ENCODE peak calls at places on chromosomes 1 and 21, in eight cellular contexts. One of them, this sample, is unnamed.

GRCh38 chr1:175555266-175555665 is 188.1 kb downstream of the TNR start:
- DNase-seq in stimulated activated naive CD8-positive, alpha-beta T cell treated with anti-CD3 and anti-CD28 coated beads, Interleukin-15, amount 100 ng/mL, for 72 hours: no peak
- DNase-seq in foreskin fibroblast: peak
- DNase-seq in adrenal gland: no peak
- DNase-seq in stimulated activated CD4-positive, alpha-beta T cell treated with anti-CD3 and anti-CD28 coated beads, Interleukin-2, amount 100 ng/mL, for 48 hours: no peak
- DNase-seq in ecto neural progenitor cell: no peak
- DNase-seq in neural progenitor cell: no peak
- DNase-seq in activated T-cell treated with anti-CD3 and anti-CD28 coated beads, Interleukin-2, amount 50 U/mL, for 48 hours: peak
- DNase-seq in this sample: no peak

GRCh38 chr1:119348941-119349340 is 19.6 kb upstream of the HAO2 start:
- DNase-seq in ecto neural progenitor cell: no peak
- DNase-seq in foreskin fibroblast: no peak
- DNase-seq in activated T-cell treated with anti-CD3 and anti-CD28 coated beads, Interleukin-2, amount 50 U/mL, for 48 hours: no peak
- DNase-seq in adrenal gland: no peak
- DNase-seq in stimulated activated naive CD8-positive, alpha-beta T cell treated with anti-CD3 and anti-CD28 coated beads, Interleukin-15, amount 100 ng/mL, for 72 hours: no peak
- DNase-seq in stimulated activated CD4-positive, alpha-beta T cell treated with anti-CD3 and anti-CD28 coated beads, Interleukin-2, amount 100 ng/mL, for 48 hours: no peak
- DNase-seq in neural progenitor cell: no peak
- DNase-seq in this sample: no peak

GRCh38 chr1:233597489-233597901 is 16.4 kb upstream of the KCNK1 start:
- DNase-seq in ecto neural progenitor cell: no peak
- DNase-seq in stimulated activated CD4-positive, alpha-beta T cell treated with anti-CD3 and anti-CD28 coated beads, Interleukin-2, amount 100 ng/mL, for 48 hours: no peak
- DNase-seq in activated T-cell treated with anti-CD3 and anti-CD28 coated beads, Interleukin-2, amount 50 U/mL, for 48 hours: no peak
- DNase-seq in adrenal gland: no peak
- DNase-seq in foreskin fibroblast: peak
- DNase-seq in stimulated activated naive CD8-positive, alpha-beta T cell treated with anti-CD3 and anti-CD28 coated beads, Interleukin-15, amount 100 ng/mL, for 72 hours: no peak
- DNase-seq in neural progenitor cell: no peak
- DNase-seq in this sample: no peak

GRCh38 chr1:167262820-167263219 is 42.1 kb downstream of the POU2F1 start:
- DNase-seq in activated T-cell treated with anti-CD3 and anti-CD28 coated beads, Interleukin-2, amount 50 U/mL, for 48 hours: no peak
- DNase-seq in neural progenitor cell: no peak
- DNase-seq in stimulated activated CD4-positive, alpha-beta T cell treated with anti-CD3 and anti-CD28 coated beads, Interleukin-2, amount 100 ng/mL, for 48 hours: no peak
- DNase-seq in foreskin fibroblast: no peak
- DNase-seq in stimulated activated naive CD8-positive, alpha-beta T cell treated with anti-CD3 and anti-CD28 coated beads, Interleukin-15, amount 100 ng/mL, for 72 hours: no peak
- DNase-seq in adrenal gland: no peak
- DNase-seq in ecto neural progenitor cell: no peak
- DNase-seq in this sample: no peak

GRCh38 chr1:16716691-16717173 is 23.6 kb upstream of the RNU1-4 start:
- DNase-seq in stimulated activated naive CD8-positive, alpha-beta T cell treated with anti-CD3 and anti-CD28 coated beads, Interleukin-15, amount 100 ng/mL, for 72 hours: no peak
- DNase-seq in stimulated activated CD4-positive, alpha-beta T cell treated with anti-CD3 and anti-CD28 coated beads, Interleukin-2, amount 100 ng/mL, for 48 hours: no peak
- DNase-seq in neural progenitor cell: no peak
- DNase-seq in activated T-cell treated with anti-CD3 and anti-CD28 coated beads, Interleukin-2, amount 50 U/mL, for 48 hours: peak
- DNase-seq in foreskin fibroblast: no peak
- DNase-seq in adrenal gland: no peak
- DNase-seq in ecto neural progenitor cell: peak
- DNase-seq in this sample: no peak

GRCh38 chr1:172751668-172752067 is 92.8 kb downstream of the FASLG start:
- DNase-seq in adrenal gland: no peak
- DNase-seq in foreskin fibroblast: no peak
- DNase-seq in ecto neural progenitor cell: no peak
- DNase-seq in neural progenitor cell: no peak
- DNase-seq in activated T-cell treated with anti-CD3 and anti-CD28 coated beads, Interleukin-2, amount 50 U/mL, for 48 hours: no peak
- DNase-seq in stimulated activated naive CD8-positive, alpha-beta T cell treated with anti-CD3 and anti-CD28 coated beads, Interleukin-15, amount 100 ng/mL, for 72 hours: no peak
- DNase-seq in stimulated activated CD4-positive, alpha-beta T cell treated with anti-CD3 and anti-CD28 coated beads, Interleukin-2, amount 100 ng/mL, for 48 hours: no peak
- DNase-seq in this sample: no peak

GRCh38 chr1:44326066-44326701 is 28.9 kb downstream of the ERI3 start:
- DNase-seq in activated T-cell treated with anti-CD3 and anti-CD28 coated beads, Interleukin-2, amount 50 U/mL, for 48 hours: no peak
- DNase-seq in ecto neural progenitor cell: no peak
- DNase-seq in neural progenitor cell: no peak
- DNase-seq in stimulated activated naive CD8-positive, alpha-beta T cell treated with anti-CD3 and anti-CD28 coated beads, Interleukin-15, amount 100 ng/mL, for 72 hours: no peak
- DNase-seq in adrenal gland: no peak
- DNase-seq in foreskin fibroblast: no peak
- DNase-seq in stimulated activated CD4-positive, alpha-beta T cell treated with anti-CD3 and anti-CD28 coated beads, Interleukin-2, amount 100 ng/mL, for 48 hours: no peak
- DNase-seq in this sample: no peak

GRCh38 chr1:211257831-211258225 is 1.3 kb upstream of the RCOR3 start:
- DNase-seq in adrenal gland: no peak
- DNase-seq in activated T-cell treated with anti-CD3 and anti-CD28 coated beads, Interleukin-2, amount 50 U/mL, for 48 hours: no peak
- DNase-seq in stimulated activated naive CD8-positive, alpha-beta T cell treated with anti-CD3 and anti-CD28 coated beads, Interleukin-15, amount 100 ng/mL, for 72 hours: no peak
- DNase-seq in foreskin fibroblast: peak
- DNase-seq in ecto neural progenitor cell: no peak
- DNase-seq in neural progenitor cell: no peak
- DNase-seq in stimulated activated CD4-positive, alpha-beta T cell treated with anti-CD3 and anti-CD28 coated beads, Interleukin-2, amount 100 ng/mL, for 48 hours: no peak
- DNase-seq in this sample: no peak

GRCh38 chr1:86380257-86380861 is 15.8 kb downstream of the ODF2L start:
- DNase-seq in stimulated activated CD4-positive, alpha-beta T cell treated with anti-CD3 and anti-CD28 coated beads, Interleukin-2, amount 100 ng/mL, for 48 hours: no peak
- DNase-seq in neural progenitor cell: peak
- DNase-seq in ecto neural progenitor cell: no peak
- DNase-seq in adrenal gland: no peak
- DNase-seq in activated T-cell treated with anti-CD3 and anti-CD28 coated beads, Interleukin-2, amount 50 U/mL, for 48 hours: no peak
- DNase-seq in foreskin fibroblast: peak
- DNase-seq in stimulated activated naive CD8-positive, alpha-beta T cell treated with anti-CD3 and anti-CD28 coated beads, Interleukin-15, amount 100 ng/mL, for 72 hours: no peak
- DNase-seq in this sample: no peak

GRCh38 chr1:207807395-207808321 is 55.8 kb downstream of the CD46 start:
- DNase-seq in foreskin fibroblast: no peak
- DNase-seq in ecto neural progenitor cell: no peak
- DNase-seq in neural progenitor cell: no peak
- DNase-seq in adrenal gland: peak
- DNase-seq in activated T-cell treated with anti-CD3 and anti-CD28 coated beads, Interleukin-2, amount 50 U/mL, for 48 hours: no peak
- DNase-seq in stimulated activated naive CD8-positive, alpha-beta T cell treated with anti-CD3 and anti-CD28 coated beads, Interleukin-15, amount 100 ng/mL, for 72 hours: no peak
- DNase-seq in stimulated activated CD4-positive, alpha-beta T cell treated with anti-CD3 and anti-CD28 coated beads, Interleukin-2, amount 100 ng/mL, for 48 hours: no peak
- DNase-seq in this sample: no peak

GRCh38 chr21:38794978-38795377 is 10.8 kb upstream of the ETS2 start:
- DNase-seq in adrenal gland: no peak
- DNase-seq in neural progenitor cell: no peak
- DNase-seq in stimulated activated naive CD8-positive, alpha-beta T cell treated with anti-CD3 and anti-CD28 coated beads, Interleukin-15, amount 100 ng/mL, for 72 hours: no peak
- DNase-seq in stimulated activated CD4-positive, alpha-beta T cell treated with anti-CD3 and anti-CD28 coated beads, Interleukin-2, amount 100 ng/mL, for 48 hours: no peak
- DNase-seq in ecto neural progenitor cell: no peak
- DNase-seq in activated T-cell treated with anti-CD3 and anti-CD28 coated beads, Interleukin-2, amount 50 U/mL, for 48 hours: no peak
- DNase-seq in foreskin fibroblast: no peak
- DNase-seq in this sample: no peak

GRCh38 chr1:223813645-223814044 is 32.1 kb downstream of the TP53BP2 start:
- DNase-seq in stimulated activated naive CD8-positive, alpha-beta T cell treated with anti-CD3 and anti-CD28 coated beads, Interleukin-15, amount 100 ng/mL, for 72 hours: no peak
- DNase-seq in activated T-cell treated with anti-CD3 and anti-CD28 coated beads, Interleukin-2, amount 50 U/mL, for 48 hours: no peak
- DNase-seq in stimulated activated CD4-positive, alpha-beta T cell treated with anti-CD3 and anti-CD28 coated beads, Interleukin-2, amount 100 ng/mL, for 48 hours: no peak
- DNase-seq in adrenal gland: no peak
- DNase-seq in ecto neural progenitor cell: no peak
- DNase-seq in neural progenitor cell: no peak
- DNase-seq in foreskin fibroblast: no peak
- DNase-seq in this sample: no peak

GRCh38 chr1:64519921-64520320 is 50.0 kb downstream of the CACHD1 start:
- DNase-seq in neural progenitor cell: no peak
- DNase-seq in activated T-cell treated with anti-CD3 and anti-CD28 coated beads, Interleukin-2, amount 50 U/mL, for 48 hours: no peak
- DNase-seq in stimulated activated CD4-positive, alpha-beta T cell treated with anti-CD3 and anti-CD28 coated beads, Interleukin-2, amount 100 ng/mL, for 48 hours: no peak
- DNase-seq in stimulated activated naive CD8-positive, alpha-beta T cell treated with anti-CD3 and anti-CD28 coated beads, Interleukin-15, amount 100 ng/mL, for 72 hours: no peak
- DNase-seq in foreskin fibroblast: peak
- DNase-seq in ecto neural progenitor cell: no peak
- DNase-seq in adrenal gland: peak
- DNase-seq in this sample: no peak

GRCh38 chr1:195733826-195734225 is 874.4 kb downstream of the KCNT2 start:
- DNase-seq in activated T-cell treated with anti-CD3 and anti-CD28 coated beads, Interleukin-2, amount 50 U/mL, for 48 hours: no peak
- DNase-seq in foreskin fibroblast: peak
- DNase-seq in neural progenitor cell: peak
- DNase-seq in stimulated activated naive CD8-positive, alpha-beta T cell treated with anti-CD3 and anti-CD28 coated beads, Interleukin-15, amount 100 ng/mL, for 72 hours: no peak
- DNase-seq in stimulated activated CD4-positive, alpha-beta T cell treated with anti-CD3 and anti-CD28 coated beads, Interleukin-2, amount 100 ng/mL, for 48 hours: no peak
- DNase-seq in adrenal gland: no peak
- DNase-seq in ecto neural progenitor cell: no peak
- DNase-seq in this sample: no peak

GRCh38 chr1:110783292-110783918 is 89.5 kb upstream of the CD53 start:
- DNase-seq in stimulated activated CD4-positive, alpha-beta T cell treated with anti-CD3 and anti-CD28 coated beads, Interleukin-2, amount 100 ng/mL, for 48 hours: peak
- DNase-seq in stimulated activated naive CD8-positive, alpha-beta T cell treated with anti-CD3 and anti-CD28 coated beads, Interleukin-15, amount 100 ng/mL, for 72 hours: peak
- DNase-seq in adrenal gland: peak
- DNase-seq in foreskin fibroblast: peak
- DNase-seq in ecto neural progenitor cell: peak
- DNase-seq in neural progenitor cell: peak
- DNase-seq in activated T-cell treated with anti-CD3 and anti-CD28 coated beads, Interleukin-2, amount 50 U/mL, for 48 hours: peak
- DNase-seq in this sample: no peak

GRCh38 chr1:53728702-53729535 is 10.0 kb downstream of the GLIS1 start:
- DNase-seq in neural progenitor cell: no peak
- DNase-seq in stimulated activated CD4-positive, alpha-beta T cell treated with anti-CD3 and anti-CD28 coated beads, Interleukin-2, amount 100 ng/mL, for 48 hours: no peak
- DNase-seq in stimulated activated naive CD8-positive, alpha-beta T cell treated with anti-CD3 and anti-CD28 coated beads, Interleukin-15, amount 100 ng/mL, for 72 hours: no peak
- DNase-seq in foreskin fibroblast: no peak
- DNase-seq in ecto neural progenitor cell: no peak
- DNase-seq in activated T-cell treated with anti-CD3 and anti-CD28 coated beads, Interleukin-2, amount 50 U/mL, for 48 hours: no peak
- DNase-seq in adrenal gland: no peak
- DNase-seq in this sample: no peak